ENCODE peak calls at places on chromosomes 6 and 20, in five cellular contexts. F is stimulated activated naive CD8-positive, alpha-beta T cell treated with anti-CD3 and anti-CD28 coated beads, Interleukin-15, Interleukin-2, amounts not matched to agents 100 U/mL and 50 U/mL, for 24 hours; E is activated CD4-positive, CD25-positive, alpha-beta regulatory T cell; C is hepatic stellate cell; T is activated T-cell treated with anti-CD3 and anti-CD28 coated beads, Interleukin-2, amount 50 U/mL, for 72 hours. R is an unnamed sample.

GRCh38 chr6:105799051-105799450 is 287.1 kb upstream of the PRDM1 start:
- DNase-seq in F (no peak), E (no peak), C (no peak), T (no peak), R (no peak)

GRCh38 chr6:101824551-101825345 is 431.2 kb downstream of the GRIK2 start:
- DNase-seq in F (no peak), E (no peak), C (no peak), T (no peak), R (no peak)

GRCh38 chr20:61980647-61981583 is 84.8 kb downstream of the TAF4 start:
- DNase-seq in F (no peak), E (no peak), C (peak; percentile 30), T (no peak), R (no peak)

GRCh38 chr6:146901940-146902816 is 302.0 kb upstream of the STXBP5 start:
- DNase-seq in F (no peak), E (no peak), C (no peak), T (no peak), R (no peak)

GRCh38 chr6:21241231-21242130 is 352.1 kb upstream of the SOX4 start:
- DNase-seq in F (no peak), E (no peak), C (no peak), T (no peak), R (no peak)

GRCh38 chr20:51938557-51939324 is 136.4 kb upstream of the SALL4 start:
- DNase-seq in F (no peak), E (no peak), C (no peak), T (no peak), R (no peak)

GRCh38 chr6:11230158-11231107 is 2.0 kb downstream of the NEDD9 start:
- DNase-seq in F (no peak), E (no peak), C (peak; percentile 25), T (no peak), R (no peak)

GRCh38 chr6:28142446-28142845 is 763 bp downstream of the ZKSCAN8 start:
- DNase-seq in F (no peak), E (no peak), C (peak; percentile 22), T (no peak), R (no peak)

GRCh38 chr20:19257201-19257600 is 44.8 kb downstream of the SLC24A3 start:
- DNase-seq in F (no peak), E (no peak), C (no peak), T (no peak), R (no peak)

GRCh38 chr20:56628873-56629463 is at the start of gene TFAP2C:
- DNase-seq in F (peak; percentile 42), E (no peak), C (no peak), T (peak; percentile 59), R (no peak)

GRCh38 chr6:146770965-146771735 is 172.4 kb downstream of the ADGB start:
- DNase-seq in F (peak; percentile 51), E (peak; percentile 7), C (no peak), T (peak; percentile 40), R (no peak)

GRCh38 chr6:37273697-37274096 is 15.8 kb upstream of the TMEM217 start:
- DNase-seq in F (no peak), E (no peak), C (no peak), T (no peak), R (no peak)

GRCh38 chr6:19905584-19905983 is 68.4 kb downstream of the ID4 start:
- DNase-seq in F (no peak), E (no peak), C (no peak), T (no peak), R (no peak)

GRCh38 chr6:107368471-107368870 is 90.9 kb downstream of the PDSS2 start:
- DNase-seq in F (no peak), E (no peak), C (no peak), T (no peak), R (no peak)

GRCh38 chr6:170360476-170360875 is 53.9 kb downstream of the FAM120B start:
- DNase-seq in F (no peak), E (no peak), C (no peak), T (no peak), R (no peak)

GRCh38 chr20:3651204-3651970 is 11.8 kb downstream of the GFRA4 start:
- DNase-seq in F (no peak), E (no peak), C (no peak), T (no peak), R (peak; percentile 87)

GRCh38 chr6:21522773-21523490 is 70.6 kb upstream of the SOX4 start:
- DNase-seq in F (no peak), E (no peak), C (no peak), T (no peak), R (no peak)

GRCh38 chr6:35080821-35081425 is 60.2 kb downstream of the TCP11 start:
- DNase-seq in F (no peak), E (no peak), C (no peak), T (no peak), R (no peak)

GRCh38 chr6:12653396-12653910 is 63.1 kb upstream of the PHACTR1 start:
- DNase-seq in F (no peak), E (no peak), C (no peak), T (no peak), R (no peak)

GRCh38 chr6:143575440-143575839 is 63.9 kb upstream of the FUCA2 start:
- DNase-seq in F (peak; percentile 43), E (peak; percentile 10), C (peak; percentile 70), T (peak; percentile 42), R (no peak)

GRCh38 chr6:116680880-116681672 is at the start of gene KPNA5:
- DNase-seq in F (peak; percentile 93), E (peak; percentile 86), C (peak; percentile 88), T (peak; percentile 94), R (peak; percentile 91)

R was measured in vagina.